ENCODE peak calls at places on chromosome 5, in eight cellular contexts. One of them, this sample, is unnamed.

GRCh38 chr5:65749221-65749844 is 27.3 kb downstream of the NLN start:
- DNase-seq in OCI-LY7: no peak
- DNase-seq in brain microvascular endothelial cell: no peak
- DNase-seq in aorta: no peak
- DNase-seq in HepG2: no peak
- DNase-seq in cardiac muscle cell: no peak
- DNase-seq in keratinocyte: no peak
- DNase-seq in AG04450: no peak
- DNase-seq in this sample: no peak

GRCh38 chr5:126335871-126336270 is 87.3 kb upstream of the GRAMD2B start:
- DNase-seq in OCI-LY7: no peak
- DNase-seq in brain microvascular endothelial cell: no peak
- DNase-seq in aorta: no peak
- DNase-seq in HepG2: no peak
- DNase-seq in cardiac muscle cell: no peak
- DNase-seq in keratinocyte: no peak
- DNase-seq in AG04450: no peak
- DNase-seq in this sample: no peak

GRCh38 chr5:172636279-172637050 is 4.6 kb upstream of the NEURL1B start:
- DNase-seq in OCI-LY7: no peak
- DNase-seq in brain microvascular endothelial cell: no peak
- DNase-seq in aorta: peak
- DNase-seq in HepG2: no peak
- DNase-seq in cardiac muscle cell: no peak
- DNase-seq in keratinocyte: no peak
- DNase-seq in AG04450: no peak
- DNase-seq in this sample: no peak

GRCh38 chr5:124156408-124157027 is 589.9 kb downstream of the ZNF608 start:
- DNase-seq in OCI-LY7: no peak
- DNase-seq in brain microvascular endothelial cell: peak
- DNase-seq in aorta: no peak
- DNase-seq in HepG2: no peak
- DNase-seq in cardiac muscle cell: no peak
- DNase-seq in keratinocyte: no peak
- DNase-seq in AG04450: no peak
- DNase-seq in this sample: no peak

GRCh38 chr5:54924487-54924886 is 60.9 kb downstream of the ESM1 start:
- DNase-seq in OCI-LY7: no peak
- DNase-seq in brain microvascular endothelial cell: no peak
- DNase-seq in aorta: no peak
- DNase-seq in HepG2: no peak
- DNase-seq in cardiac muscle cell: no peak
- DNase-seq in keratinocyte: no peak
- DNase-seq in AG04450: no peak
- DNase-seq in this sample: no peak

GRCh38 chr5:14211818-14212799 is 69.0 kb downstream of the TRIO start:
- DNase-seq in OCI-LY7: peak
- DNase-seq in brain microvascular endothelial cell: no peak
- DNase-seq in aorta: no peak
- DNase-seq in HepG2: no peak
- DNase-seq in cardiac muscle cell: no peak
- DNase-seq in keratinocyte: no peak
- DNase-seq in AG04450: no peak
- DNase-seq in this sample: no peak

GRCh38 chr5:150497274-150497988 is 10.5 kb upstream of the NDST1 start:
- DNase-seq in OCI-LY7: no peak
- DNase-seq in brain microvascular endothelial cell: peak
- DNase-seq in aorta: peak
- DNase-seq in HepG2: no peak
- DNase-seq in cardiac muscle cell: no peak
- DNase-seq in keratinocyte: peak
- DNase-seq in AG04450: peak
- DNase-seq in this sample: peak

GRCh38 chr5:56615750-56616149 is 199.6 kb upstream of the MAP3K1 start:
- DNase-seq in OCI-LY7: no peak
- DNase-seq in brain microvascular endothelial cell: no peak
- DNase-seq in aorta: no peak
- DNase-seq in HepG2: no peak
- DNase-seq in cardiac muscle cell: peak
- DNase-seq in keratinocyte: no peak
- DNase-seq in AG04450: no peak
- DNase-seq in this sample: no peak

GRCh38 chr5:43553381-43553780 is 3.5 kb downstream of the PAIP1 start:
- DNase-seq in OCI-LY7: no peak
- DNase-seq in brain microvascular endothelial cell: no peak
- DNase-seq in aorta: no peak
- DNase-seq in HepG2: no peak
- DNase-seq in cardiac muscle cell: no peak
- DNase-seq in keratinocyte: no peak
- DNase-seq in AG04450: no peak
- DNase-seq in this sample: no peak

GRCh38 chr5:130908186-130908585 is 256.9 kb downstream of the HINT1 start:
- DNase-seq in OCI-LY7: no peak
- DNase-seq in brain microvascular endothelial cell: no peak
- DNase-seq in aorta: no peak
- DNase-seq in HepG2: no peak
- DNase-seq in cardiac muscle cell: no peak
- DNase-seq in keratinocyte: no peak
- DNase-seq in AG04450: no peak
- DNase-seq in this sample: no peak

GRCh38 chr5:31113666-31114065 is 79.8 kb upstream of the CDH6 start:
- DNase-seq in OCI-LY7: no peak
- DNase-seq in brain microvascular endothelial cell: no peak
- DNase-seq in aorta: no peak
- DNase-seq in HepG2: no peak
- DNase-seq in cardiac muscle cell: no peak
- DNase-seq in keratinocyte: no peak
- DNase-seq in AG04450: no peak
- DNase-seq in this sample: no peak

GRCh38 chr5:1140188-1140817 is 28.4 kb upstream of the SLC12A7 start:
- DNase-seq in OCI-LY7: peak
- DNase-seq in brain microvascular endothelial cell: no peak
- DNase-seq in aorta: peak
- DNase-seq in HepG2: peak
- DNase-seq in cardiac muscle cell: peak
- DNase-seq in keratinocyte: no peak
- DNase-seq in AG04450: no peak
- DNase-seq in this sample: peak

DNA sequence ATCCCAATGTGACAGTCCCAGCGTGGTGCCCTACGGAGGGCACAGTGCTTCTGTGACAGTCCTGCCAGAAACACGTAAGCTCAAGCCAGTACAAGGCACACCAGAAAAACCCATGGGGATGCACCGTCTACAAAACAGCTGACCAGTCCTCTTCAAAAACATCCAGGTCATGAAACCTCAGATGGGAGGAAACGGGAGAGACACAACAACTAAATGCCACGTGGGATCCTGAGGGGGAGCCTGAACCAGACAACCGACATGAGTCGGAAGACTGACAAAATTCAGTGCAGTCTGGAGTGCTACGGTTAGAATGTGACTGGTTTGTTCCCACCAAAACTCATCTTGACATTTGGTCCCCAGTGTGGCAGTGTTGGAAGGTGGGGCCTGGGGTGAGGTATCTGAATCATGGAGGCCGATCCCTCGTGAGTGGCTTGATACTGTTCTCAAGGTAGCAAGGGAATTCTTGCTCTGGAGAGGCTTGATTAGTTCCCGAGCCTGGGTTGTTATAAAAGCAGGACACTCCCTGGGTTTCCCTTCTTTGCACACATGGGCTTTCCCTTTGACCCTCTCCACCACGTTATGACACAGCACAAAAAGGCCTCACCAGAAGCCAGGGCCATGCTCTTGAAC is 55.4 kb downstream of the ADAMTS2 start:
- DNase-seq in OCI-LY7: no peak
- DNase-seq in brain microvascular endothelial cell: no peak
- DNase-seq in aorta: peak
- DNase-seq in HepG2: no peak
- DNase-seq in cardiac muscle cell: no peak
- DNase-seq in keratinocyte: no peak
- DNase-seq in AG04450: no peak
- DNase-seq in this sample: no peak
- H3K27ac ChIP-seq in OCI-LY7: no peak
- H3K27ac ChIP-seq in brain microvascular endothelial cell: no peak
- H3K27ac ChIP-seq in aorta: no peak
- H3K27ac ChIP-seq in HepG2: no peak
- H3K27ac ChIP-seq in cardiac muscle cell: no peak
- H3K27ac ChIP-seq in keratinocyte: no peak
- H3K27ac ChIP-seq in AG04450: no peak
- H3K27ac ChIP-seq in this sample: no peak

GRCh38 chr5:147751156-147751830 is 31.2 kb downstream of the JAKMIP2 start:
- DNase-seq in OCI-LY7: no peak
- DNase-seq in brain microvascular endothelial cell: no peak
- DNase-seq in aorta: no peak
- DNase-seq in HepG2: no peak
- DNase-seq in cardiac muscle cell: no peak
- DNase-seq in keratinocyte: no peak
- DNase-seq in AG04450: no peak
- DNase-seq in this sample: no peak
- H3K27ac ChIP-seq in OCI-LY7: no peak
- H3K27ac ChIP-seq in brain microvascular endothelial cell: no peak
- H3K27ac ChIP-seq in aorta: no peak
- H3K27ac ChIP-seq in HepG2: no peak
- H3K27ac ChIP-seq in cardiac muscle cell: no peak
- H3K27ac ChIP-seq in keratinocyte: no peak
- H3K27ac ChIP-seq in AG04450: no peak
- H3K27ac ChIP-seq in this sample: no peak

GRCh38 chr5:39255406-39255805 is 36.0 kb upstream of the FYB1 start:
- DNase-seq in OCI-LY7: no peak
- DNase-seq in brain microvascular endothelial cell: no peak
- DNase-seq in aorta: no peak
- DNase-seq in HepG2: no peak
- DNase-seq in cardiac muscle cell: no peak
- DNase-seq in keratinocyte: peak
- DNase-seq in AG04450: no peak
- DNase-seq in this sample: peak

GRCh38 chr5:39260095-39260494 is 40.7 kb upstream of the FYB1 start:
- DNase-seq in OCI-LY7: no peak
- DNase-seq in brain microvascular endothelial cell: no peak
- DNase-seq in aorta: no peak
- DNase-seq in HepG2: no peak
- DNase-seq in cardiac muscle cell: no peak
- DNase-seq in keratinocyte: no peak
- DNase-seq in AG04450: no peak
- DNase-seq in this sample: no peak

GRCh38 chr5:39257554-39257953 is 38.2 kb upstream of the FYB1 start:
- DNase-seq in OCI-LY7: no peak
- DNase-seq in brain microvascular endothelial cell: no peak
- DNase-seq in aorta: no peak
- DNase-seq in HepG2: peak
- DNase-seq in cardiac muscle cell: no peak
- DNase-seq in keratinocyte: no peak
- DNase-seq in AG04450: no peak
- DNase-seq in this sample: no peak

GRCh38 chr5:39253211-39253610 is 33.8 kb upstream of the FYB1 start:
- DNase-seq in OCI-LY7: no peak
- DNase-seq in brain microvascular endothelial cell: no peak
- DNase-seq in aorta: no peak
- DNase-seq in HepG2: no peak
- DNase-seq in cardiac muscle cell: no peak
- DNase-seq in keratinocyte: no peak
- DNase-seq in AG04450: no peak
- DNase-seq in this sample: no peak

GRCh38 chr5:39256472-39256871 is 37.1 kb upstream of the FYB1 start:
- DNase-seq in OCI-LY7: no peak
- DNase-seq in brain microvascular endothelial cell: peak
- DNase-seq in aorta: no peak
- DNase-seq in HepG2: no peak
- DNase-seq in cardiac muscle cell: no peak
- DNase-seq in keratinocyte: peak
- DNase-seq in AG04450: peak
- DNase-seq in this sample: peak
- H3K27ac ChIP-seq in OCI-LY7: no peak
- H3K27ac ChIP-seq in brain microvascular endothelial cell: no peak
- H3K27ac ChIP-seq in aorta: no peak
- H3K27ac ChIP-seq in HepG2: no peak
- H3K27ac ChIP-seq in cardiac muscle cell: no peak
- H3K27ac ChIP-seq in keratinocyte: peak
- H3K27ac ChIP-seq in AG04450: no peak
- H3K27ac ChIP-seq in this sample: peak

DNA sequence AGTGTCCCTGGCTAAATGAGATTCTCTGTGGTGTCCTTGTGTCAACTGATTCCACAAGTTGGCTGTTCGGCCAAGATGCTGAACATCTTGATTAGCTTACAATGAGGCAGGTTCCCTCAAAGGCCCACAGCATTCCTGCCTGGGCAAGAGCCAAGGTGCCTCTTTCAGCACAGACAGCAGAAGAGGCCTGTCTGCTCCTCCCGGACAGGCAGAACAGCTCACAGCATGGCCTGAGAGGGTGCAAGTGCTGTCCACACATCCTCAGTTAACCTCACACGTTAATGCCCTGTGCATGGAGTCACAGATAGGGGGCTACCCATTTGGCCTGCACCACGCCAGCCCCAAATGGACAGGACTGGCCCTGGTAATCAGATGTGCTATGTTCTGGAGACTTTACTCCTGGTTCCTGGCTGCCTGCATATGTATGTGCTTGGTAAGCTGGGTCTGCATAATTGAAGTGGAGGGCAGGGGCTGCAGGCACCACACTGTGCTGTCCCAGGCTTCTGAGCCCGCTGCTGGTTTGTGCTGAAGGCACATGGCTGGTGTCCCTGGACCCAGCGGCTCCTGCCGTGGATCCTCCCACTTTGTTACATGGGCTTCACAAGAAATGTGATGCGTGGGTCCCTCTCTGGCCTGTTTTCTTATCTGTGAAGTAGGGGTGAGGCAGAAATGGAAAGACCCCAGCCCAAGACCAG is 8.9 kb downstream of the CSF2 start:
- DNase-seq in OCI-LY7: no peak
- DNase-seq in brain microvascular endothelial cell: no peak
- DNase-seq in aorta: no peak
- DNase-seq in HepG2: no peak
- DNase-seq in cardiac muscle cell: no peak
- DNase-seq in keratinocyte: no peak
- DNase-seq in AG04450: no peak
- DNase-seq in this sample: no peak
- H3K27ac ChIP-seq in OCI-LY7: no peak
- H3K27ac ChIP-seq in brain microvascular endothelial cell: no peak
- H3K27ac ChIP-seq in aorta: no peak
- H3K27ac ChIP-seq in HepG2: no peak
- H3K27ac ChIP-seq in cardiac muscle cell: no peak
- H3K27ac ChIP-seq in keratinocyte: no peak
- H3K27ac ChIP-seq in AG04450: no peak
- H3K27ac ChIP-seq in this sample: no peak

DNA sequence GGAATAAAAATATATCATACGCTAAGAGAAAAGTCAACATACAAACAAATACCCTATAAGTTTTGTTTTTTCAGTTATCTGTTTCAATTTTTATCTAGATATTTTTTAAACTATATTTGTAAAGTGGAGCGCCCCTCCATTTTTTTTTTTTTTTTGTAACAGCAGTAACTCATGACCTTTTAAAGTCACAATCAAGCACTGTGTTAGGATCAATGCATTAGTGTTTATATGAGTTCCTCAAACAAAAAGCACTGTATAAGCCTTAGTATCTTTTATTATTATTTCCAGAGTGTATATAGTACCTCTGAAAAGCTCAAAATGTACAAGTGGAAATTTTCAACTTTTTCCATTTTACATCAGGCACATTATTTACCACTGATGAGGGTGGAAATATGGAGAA is 20.6 kb downstream of the PFDN1 start:
- DNase-seq in OCI-LY7: no peak
- DNase-seq in brain microvascular endothelial cell: no peak
- DNase-seq in aorta: no peak
- DNase-seq in HepG2: no peak
- DNase-seq in cardiac muscle cell: no peak
- DNase-seq in keratinocyte: no peak
- DNase-seq in AG04450: no peak
- DNase-seq in this sample: no peak
- H3K27ac ChIP-seq in OCI-LY7: peak
- H3K27ac ChIP-seq in brain microvascular endothelial cell: no peak
- H3K27ac ChIP-seq in aorta: no peak
- H3K27ac ChIP-seq in HepG2: no peak
- H3K27ac ChIP-seq in cardiac muscle cell: no peak
- H3K27ac ChIP-seq in keratinocyte: no peak
- H3K27ac ChIP-seq in AG04450: no peak
- H3K27ac ChIP-seq in this sample: no peak